ENCODE peak calls at places on chromosomes 3 and 15, in four cellular contexts. One of them, this sample, is unnamed.

GRCh38 chr3:83953417-83954089 is 1005.2 kb upstream of the CADM2 start:
- DNase-seq in GM12878: no peak
- DNase-seq in HepG2: no peak
- DNase-seq in K562: no peak
- DNase-seq in this sample: no peak

GRCh38 chr3:142904639-142905441 is 16.0 kb upstream of the PCOLCE2 start:
- DNase-seq in K562: no peak
- DNase-seq in HepG2: peak; percentile 15
- DNase-seq in GM12878: no peak
- DNase-seq in this sample: peak; percentile 39

GRCh38 chr3:136432685-136433084 is 182.5 kb downstream of the PCCB start:
- DNase-seq in GM12878: no peak
- DNase-seq in HepG2: no peak
- DNase-seq in K562: no peak
- DNase-seq in this sample: no peak

GRCh38 chr3:172908871-172909270 is 158.3 kb downstream of the ECT2 start:
- DNase-seq in K562: no peak
- DNase-seq in HepG2: no peak
- DNase-seq in GM12878: no peak
- DNase-seq in this sample: no peak

GRCh38 chr15:38065721-38066120 is 131.3 kb downstream of the TMCO5A start:
- DNase-seq in GM12878: no peak
- DNase-seq in K562: no peak
- DNase-seq in HepG2: no peak
- DNase-seq in this sample: no peak

GRCh38 chr3:78140866-78141658 is 1101.2 kb downstream of the ROBO2 start:
- DNase-seq in GM12878: no peak
- DNase-seq in K562: no peak
- DNase-seq in HepG2: no peak
- DNase-seq in this sample: no peak

GRCh38 chr3:10495614-10496013 is 9.8 kb downstream of the ATP2B2 start:
- DNase-seq in HepG2: no peak
- DNase-seq in K562: no peak
- DNase-seq in GM12878: no peak
- DNase-seq in this sample: no peak

GRCh38 chr3:14261229-14261628 is 82.6 kb downstream of the LSM3 start:
- DNase-seq in K562: peak; percentile 96
- DNase-seq in GM12878: peak; percentile 16
- DNase-seq in HepG2: peak; percentile 61
- DNase-seq in this sample: peak; percentile 90

GRCh38 chr3:172512363-172512762 is 10.9 kb downstream of the TNFSF10 start:
- DNase-seq in GM12878: peak; percentile 55
- DNase-seq in K562: no peak
- DNase-seq in HepG2: no peak
- DNase-seq in this sample: no peak

GRCh38 chr15:80310776-80311175 is 58.8 kb upstream of the CTXND1 start:
- DNase-seq in K562: no peak
- DNase-seq in HepG2: no peak
- DNase-seq in GM12878: no peak
- DNase-seq in this sample: no peak

GRCh38 chr3:144585953-144586352 is 614.3 kb downstream of the DIPK2A start:
- DNase-seq in HepG2: no peak
- DNase-seq in GM12878: no peak
- DNase-seq in K562: no peak
- DNase-seq in this sample: no peak

GRCh38 chr3:13073042-13073906 is at the start of gene IQSEC1:
- DNase-seq in GM12878: no peak
- DNase-seq in HepG2: no peak
- DNase-seq in K562: peak; percentile 56
- DNase-seq in this sample: peak; percentile 32

GRCh38 chr15:75561888-75562287 is 17.2 kb downstream of the PTPN9 start:
- DNase-seq in K562: no peak
- DNase-seq in HepG2: no peak
- DNase-seq in GM12878: no peak
- DNase-seq in this sample: no peak

GRCh38 chr3:197795200-197795599 is 4.1 kb downstream of the LRCH3 start:
- DNase-seq in GM12878: no peak
- DNase-seq in HepG2: peak; percentile 84
- DNase-seq in K562: no peak
- DNase-seq in this sample: no peak

GRCh38 chr3:181417748-181418147 is 294.0 kb upstream of the SOX2 start:
- DNase-seq in K562: no peak
- DNase-seq in GM12878: no peak
- DNase-seq in HepG2: no peak
- DNase-seq in this sample: no peak

GRCh38 chr3:124142389-124142970 is 150.6 kb upstream of the ROPN1 start:
- DNase-seq in HepG2: no peak
- DNase-seq in K562: no peak
- DNase-seq in GM12878: no peak
- DNase-seq in this sample: no peak

GRCh38 chr15:52277575-52277974 is 18.0 kb downstream of the MYO5C start:
- DNase-seq in K562: no peak
- DNase-seq in GM12878: no peak
- DNase-seq in HepG2: no peak
- DNase-seq in this sample: no peak

GRCh38 chr3:46693038-46693896 is at the start of gene ALS2CL:
- DNase-seq in K562: peak; percentile 97
- DNase-seq in GM12878: no peak
- DNase-seq in HepG2: no peak
- DNase-seq in this sample: peak; percentile 78

GRCh38 chr3:53818221-53819162 is 27.7 kb downstream of the CHDH start:
- DNase-seq in HepG2: peak; percentile 66
- DNase-seq in K562: no peak
- DNase-seq in GM12878: no peak
- DNase-seq in this sample: no peak

GRCh38 chr3:153970047-153970446 is 151.1 kb upstream of the ARHGEF26 start:
- DNase-seq in K562: no peak
- DNase-seq in GM12878: no peak
- DNase-seq in HepG2: no peak
- DNase-seq in this sample: no peak

GRCh38 chr15:86743283-86743903 is 663.7 kb downstream of the AGBL1 start:
- DNase-seq in GM12878: no peak
- DNase-seq in HepG2: peak; percentile 1
- DNase-seq in K562: peak; percentile 9
- DNase-seq in this sample: peak; percentile 54

GRCh38 chr3:72628065-72628464 is 220.2 kb downstream of the SHQ1 start:
- DNase-seq in GM12878: no peak
- DNase-seq in HepG2: no peak
- DNase-seq in K562: no peak
- DNase-seq in this sample: no peak

GRCh38 chr15:39156636-39157255 is 424.1 kb upstream of the THBS1 start:
- DNase-seq in GM12878: no peak
- DNase-seq in HepG2: no peak
- DNase-seq in K562: no peak
- DNase-seq in this sample: no peak

GRCh38 chr15:29668120-29668602 is 154.1 kb downstream of the TJP1 start:
- DNase-seq in HepG2: peak; percentile 89
- DNase-seq in GM12878: peak; percentile 2
- DNase-seq in K562: peak; percentile 66
- DNase-seq in this sample: peak; percentile 76

GRCh38 chr15:93028632-93029612 is 60.1 kb downstream of the RGMA start:
- DNase-seq in HepG2: no peak
- DNase-seq in GM12878: no peak
- DNase-seq in K562: peak; percentile 8
- DNase-seq in this sample: no peak

GRCh38 chr15:56215769-56216168 is 27.9 kb downstream of the RFX7 start:
- DNase-seq in K562: no peak
- DNase-seq in GM12878: no peak
- DNase-seq in HepG2: no peak
- DNase-seq in this sample: peak; percentile 18

GRCh38 chr15:74541494-74542191 is 623 bp downstream of the ARID3B start:
- DNase-seq in K562: peak; percentile 61
- DNase-seq in GM12878: peak; percentile 74
- DNase-seq in HepG2: peak; percentile 29
- DNase-seq in this sample: peak; percentile 42

GRCh38 chr3:16801698-16802097 is 83.1 kb upstream of the PLCL2 start:
- DNase-seq in HepG2: no peak
- DNase-seq in K562: no peak
- DNase-seq in GM12878: no peak
- DNase-seq in this sample: no peak

GRCh38 chr3:14605070-14605469 is 46.5 kb upstream of the CCDC174 start:
- DNase-seq in HepG2: no peak
- DNase-seq in K562: no peak
- DNase-seq in GM12878: no peak
- DNase-seq in this sample: no peak

GRCh38 chr3:30282052-30282708 is 324.2 kb upstream of the TGFBR2 start:
- DNase-seq in K562: no peak
- DNase-seq in HepG2: peak; percentile 35
- DNase-seq in GM12878: no peak
- DNase-seq in this sample: no peak

GRCh38 chr15:92677998-92678397 is 22.4 kb upstream of the FAM174B start:
- DNase-seq in K562: no peak
- DNase-seq in HepG2: no peak
- DNase-seq in GM12878: no peak
- DNase-seq in this sample: no peak

DNA sequence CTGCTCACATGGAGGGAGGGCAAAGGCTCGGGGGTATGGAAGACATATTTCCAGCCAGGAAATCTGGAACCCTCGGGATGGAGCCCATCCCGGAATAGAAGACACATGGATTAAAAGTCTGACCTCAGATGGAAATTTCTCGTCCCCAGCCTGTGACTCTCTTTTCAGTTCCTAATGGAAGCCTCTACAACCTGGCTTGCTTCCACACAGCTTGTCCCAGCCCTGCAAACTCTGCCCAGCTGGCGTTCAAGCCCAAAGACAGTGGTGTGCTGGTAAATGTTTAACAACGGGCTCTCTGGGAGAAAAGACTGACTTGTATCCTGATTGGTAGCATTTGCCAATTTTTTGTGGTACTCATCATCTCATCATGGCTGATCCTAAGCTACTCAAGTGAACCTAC is 35.6 kb upstream of the TLE3 start:
- DNase-seq in K562: no peak
- DNase-seq in HepG2: no peak
- DNase-seq in GM12878: no peak
- DNase-seq in this sample: no peak
- TF ChIP-seq TARDBP in K562: no peak
- TF ChIP-seq TARDBP in HepG2: no peak
- TF ChIP-seq TARDBP in GM12878: no peak
- TF ChIP-seq TARDBP in this sample: no peak

DNA sequence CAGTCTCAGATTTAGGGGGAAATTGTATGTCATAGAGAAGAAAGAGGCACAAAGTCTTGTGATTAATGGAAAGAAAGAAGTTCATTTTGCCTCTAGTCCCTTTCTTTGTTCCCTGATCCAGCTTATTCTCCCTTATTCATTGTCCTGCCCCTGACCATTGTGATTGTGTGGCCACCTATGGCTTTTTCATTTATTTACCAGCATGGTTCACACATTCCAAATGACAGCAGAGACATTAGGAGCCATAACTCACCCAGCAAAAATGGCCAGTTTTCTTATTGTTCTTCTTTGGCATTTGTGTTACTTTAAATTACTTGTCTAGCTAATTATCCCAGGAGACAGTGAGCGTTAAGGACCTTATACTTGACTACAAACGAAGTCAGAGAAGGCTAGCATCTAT is 36.3 kb upstream of the SGO1 start:
- DNase-seq in HepG2: no peak
- DNase-seq in K562: no peak
- DNase-seq in GM12878: no peak
- DNase-seq in this sample: no peak
- TF ChIP-seq FOXK2 in HepG2: no peak
- TF ChIP-seq FOXK2 in K562: no peak
- TF ChIP-seq FOXK2 in GM12878: no peak
- TF ChIP-seq FOXK2 in this sample: no peak

GRCh38 chr3:113169876-113170452 is 41.4 kb upstream of the BOC start:
- DNase-seq in HepG2: no peak
- DNase-seq in K562: no peak
- DNase-seq in GM12878: no peak
- DNase-seq in this sample: peak; percentile 47

GRCh38 chr3:113165841-113166240 is 45.5 kb upstream of the BOC start:
- DNase-seq in GM12878: no peak
- DNase-seq in K562: no peak
- DNase-seq in HepG2: no peak
- DNase-seq in this sample: no peak

GRCh38 chr3:113167929-113168771 is 43.2 kb upstream of the BOC start:
- DNase-seq in GM12878: no peak
- DNase-seq in HepG2: no peak
- DNase-seq in K562: no peak
- DNase-seq in this sample: peak; percentile 54

GRCh38 chr3:113166357-113166718 is 45.0 kb upstream of the BOC start:
- DNase-seq in K562: no peak
- DNase-seq in GM12878: no peak
- DNase-seq in HepG2: no peak
- DNase-seq in this sample: no peak

GRCh38 chr3:113166719-113167492 is 44.5 kb upstream of the BOC start:
- DNase-seq in GM12878: no peak
- DNase-seq in K562: no peak
- DNase-seq in HepG2: no peak
- DNase-seq in this sample: peak; percentile 62
- TF ChIP-seq TARDBP in GM12878: no peak
- TF ChIP-seq TARDBP in K562: no peak
- TF ChIP-seq TARDBP in HepG2: no peak
- TF ChIP-seq TARDBP in this sample: no peak

DNA sequence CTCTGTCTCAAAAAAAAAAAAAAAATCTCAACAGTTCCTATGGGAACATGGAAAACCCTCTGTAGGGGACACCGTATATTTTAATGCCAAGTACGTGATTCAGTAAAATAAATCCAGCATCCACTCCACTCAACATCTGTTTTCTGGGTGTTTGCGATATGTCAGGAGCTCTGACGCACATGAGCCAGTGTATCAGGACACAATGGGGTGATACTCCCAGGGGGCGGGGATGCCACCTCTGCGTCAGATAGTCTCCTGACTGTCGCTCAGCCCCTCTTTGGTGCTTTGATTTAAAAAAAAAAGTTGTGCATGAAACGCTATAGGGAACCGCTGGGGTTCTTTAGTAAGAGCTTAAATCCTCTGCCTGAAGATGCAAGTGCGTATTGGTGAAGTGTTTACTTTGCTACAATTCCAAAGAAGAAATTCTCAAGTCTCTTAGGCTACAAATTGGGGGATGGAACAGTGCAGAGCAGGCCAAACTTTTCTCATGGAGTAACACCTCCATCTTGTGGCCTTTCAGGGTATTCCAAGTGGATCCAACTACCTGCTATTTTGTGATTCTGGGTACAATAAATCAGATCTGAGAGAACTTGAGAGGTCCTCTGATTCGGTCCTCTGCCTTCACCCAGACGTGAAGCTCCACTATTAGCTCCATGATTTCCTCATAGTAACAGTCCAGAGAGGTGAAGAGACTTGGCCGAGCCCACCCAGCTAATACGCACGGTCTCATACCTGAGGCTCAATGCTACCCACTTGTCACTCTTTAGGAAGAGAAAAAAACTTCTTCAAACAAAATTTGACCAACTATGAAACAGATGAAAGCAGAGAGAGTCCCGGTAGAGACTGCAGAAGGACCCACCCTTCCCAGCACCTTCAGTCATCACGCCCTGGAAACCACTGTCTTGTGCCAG is 9.3 kb upstream of the NR2E3 start:
- DNase-seq in GM12878: no peak
- DNase-seq in K562: peak; percentile 52
- DNase-seq in HepG2: peak; percentile 47
- DNase-seq in this sample: peak; percentile 65
- TF ChIP-seq FOXK2 in GM12878: no peak
- TF ChIP-seq FOXK2 in K562: no peak
- TF ChIP-seq FOXK2 in HepG2: no peak
- TF ChIP-seq FOXK2 in this sample: no peak

This sample was measured in HEK293T.